ENCODE peak calls at places on chromosomes 2 and 18, in six cellular contexts. One of them, this sample, is unnamed.

GRCh38 chr2:9610781-9611548 is 19.8 kb downstream of the YWHAQ start:
- DNase-seq in cardiac fibroblast: no peak
- DNase-seq in amniotic stem cell: no peak
- DNase-seq in foreskin fibroblast: no peak
- DNase-seq in skeletal muscle cell: no peak
- DNase-seq in nucleus accumbens: no peak
- DNase-seq in this sample: no peak

GRCh38 chr2:197893403-197894177 is 89.2 kb downstream of the PLCL1 start:
- DNase-seq in foreskin fibroblast: no peak
- DNase-seq in nucleus accumbens: no peak
- DNase-seq in skeletal muscle cell: no peak
- DNase-seq in cardiac fibroblast: no peak
- DNase-seq in amniotic stem cell: no peak
- DNase-seq in this sample: no peak

GRCh38 chr2:23843051-23843976 is 83.6 kb downstream of the ATAD2B start:
- DNase-seq in skeletal muscle cell: no peak
- DNase-seq in foreskin fibroblast: peak
- DNase-seq in cardiac fibroblast: peak
- DNase-seq in nucleus accumbens: no peak
- DNase-seq in amniotic stem cell: no peak
- DNase-seq in this sample: peak

GRCh38 chr2:127453392-127454171 is 35.4 kb downstream of the PROC start:
- DNase-seq in amniotic stem cell: no peak
- DNase-seq in cardiac fibroblast: peak
- DNase-seq in foreskin fibroblast: no peak
- DNase-seq in skeletal muscle cell: no peak
- DNase-seq in nucleus accumbens: no peak
- DNase-seq in this sample: no peak

GRCh38 chr2:237451582-237452469 is 35.2 kb upstream of the MLPH start:
- DNase-seq in amniotic stem cell: no peak
- DNase-seq in nucleus accumbens: no peak
- DNase-seq in cardiac fibroblast: peak
- DNase-seq in foreskin fibroblast: peak
- DNase-seq in skeletal muscle cell: no peak
- DNase-seq in this sample: no peak

GRCh38 chr2:238235331-238235732 is 4.5 kb downstream of the HES6 start:
- DNase-seq in skeletal muscle cell: no peak
- DNase-seq in nucleus accumbens: no peak
- DNase-seq in cardiac fibroblast: peak
- DNase-seq in amniotic stem cell: no peak
- DNase-seq in foreskin fibroblast: peak
- DNase-seq in this sample: no peak

GRCh38 chr2:168801961-168802824 is at the start of gene NOSTRIN:
- DNase-seq in skeletal muscle cell: no peak
- DNase-seq in cardiac fibroblast: peak
- DNase-seq in amniotic stem cell: no peak
- DNase-seq in nucleus accumbens: no peak
- DNase-seq in foreskin fibroblast: no peak
- DNase-seq in this sample: no peak

GRCh38 chr2:74867841-74868658 is 34.1 kb downstream of the HK2 start:
- DNase-seq in skeletal muscle cell: no peak
- DNase-seq in amniotic stem cell: no peak
- DNase-seq in nucleus accumbens: no peak
- DNase-seq in foreskin fibroblast: peak
- DNase-seq in cardiac fibroblast: peak
- DNase-seq in this sample: no peak

GRCh38 chr2:205701509-205701908 is 19.2 kb downstream of the NRP2 start:
- DNase-seq in skeletal muscle cell: no peak
- DNase-seq in foreskin fibroblast: no peak
- DNase-seq in nucleus accumbens: no peak
- DNase-seq in amniotic stem cell: no peak
- DNase-seq in cardiac fibroblast: no peak
- DNase-seq in this sample: no peak

GRCh38 chr2:144402282-144402681 is 117.6 kb downstream of the ZEB2 start:
- DNase-seq in skeletal muscle cell: no peak
- DNase-seq in nucleus accumbens: no peak
- DNase-seq in cardiac fibroblast: no peak
- DNase-seq in foreskin fibroblast: no peak
- DNase-seq in amniotic stem cell: no peak
- DNase-seq in this sample: no peak

GRCh38 chr2:189191766-189192165 is 12.2 kb upstream of the COL5A2 start:
- DNase-seq in skeletal muscle cell: no peak
- DNase-seq in cardiac fibroblast: no peak
- DNase-seq in foreskin fibroblast: no peak
- DNase-seq in amniotic stem cell: no peak
- DNase-seq in nucleus accumbens: no peak
- DNase-seq in this sample: no peak

GRCh38 chr18:79401494-79402208 is 5.9 kb downstream of the NFATC1 start:
- DNase-seq in skeletal muscle cell: no peak
- DNase-seq in foreskin fibroblast: no peak
- DNase-seq in nucleus accumbens: no peak
- DNase-seq in amniotic stem cell: no peak
- DNase-seq in cardiac fibroblast: no peak
- DNase-seq in this sample: peak

GRCh38 chr2:240277807-240278522 is 137.5 kb upstream of the OTOS start:
- DNase-seq in foreskin fibroblast: no peak
- DNase-seq in cardiac fibroblast: no peak
- DNase-seq in amniotic stem cell: no peak
- DNase-seq in nucleus accumbens: no peak
- DNase-seq in skeletal muscle cell: no peak
- DNase-seq in this sample: no peak

GRCh38 chr2:16060125-16060935 is 120.0 kb downstream of the MYCN start:
- DNase-seq in cardiac fibroblast: no peak
- DNase-seq in amniotic stem cell: no peak
- DNase-seq in nucleus accumbens: no peak
- DNase-seq in skeletal muscle cell: no peak
- DNase-seq in foreskin fibroblast: no peak
- DNase-seq in this sample: no peak

GRCh38 chr2:1446281-1446680 is 33.0 kb downstream of the TPO start:
- DNase-seq in amniotic stem cell: no peak
- DNase-seq in skeletal muscle cell: no peak
- DNase-seq in nucleus accumbens: no peak
- DNase-seq in cardiac fibroblast: no peak
- DNase-seq in foreskin fibroblast: no peak
- DNase-seq in this sample: no peak

GRCh38 chr2:210072922-210073509 is 70.6 kb downstream of the RPE start:
- DNase-seq in foreskin fibroblast: peak
- DNase-seq in skeletal muscle cell: peak
- DNase-seq in amniotic stem cell: no peak
- DNase-seq in nucleus accumbens: no peak
- DNase-seq in cardiac fibroblast: peak
- DNase-seq in this sample: peak

GRCh38 chr2:128797937-128798336 is 479.3 kb upstream of the HS6ST1 start:
- DNase-seq in skeletal muscle cell: no peak
- DNase-seq in nucleus accumbens: no peak
- DNase-seq in amniotic stem cell: no peak
- DNase-seq in cardiac fibroblast: no peak
- DNase-seq in foreskin fibroblast: no peak
- DNase-seq in this sample: no peak